ENCODE peak calls at places on chromosomes 5 and 9, in five cellular contexts. O is COR-L47, F is SJSA1, G is neural crest cell, I is NCI-H2081. Y is an unnamed sample.

GRCh38 chr9:92496401-92496800 is 14.1 kb upstream of the ASPN start:
- DNase-seq in O (no peak), F (no peak), G (no peak), I (no peak), Y (no peak)

GRCh38 chr5:122473138-122473843 is 161.3 kb downstream of the SNCAIP start:
- DNase-seq in O (no peak), F (no peak), G (no peak), I (no peak), Y (no peak)

GRCh38 chr5:59107692-59108091 is 524.8 kb downstream of the RAB3C start:
- DNase-seq in O (no peak), F (no peak), G (no peak), I (no peak), Y (no peak)

GRCh38 chr9:16626577-16627130 is 243.8 kb downstream of the BNC2 start:
- DNase-seq in O (peak; percentile 43), F (peak; percentile 72), G (no peak), I (peak; percentile 43), Y (no peak)

GRCh38 chr5:52822437-52822836 is 34.7 kb downstream of the ITGA1 start:
- DNase-seq in O (no peak), F (no peak), G (no peak), I (no peak), Y (no peak)

GRCh38 chr5:82586176-82586575 is 308.0 kb upstream of the RPS23 start:
- DNase-seq in O (no peak), F (no peak), G (no peak), I (no peak), Y (no peak)

GRCh38 chr9:123339666-123340414 is 16.2 kb upstream of the CRB2 start:
- DNase-seq in O (no peak), F (no peak), G (no peak), I (no peak), Y (no peak)

GRCh38 chr9:3508531-3509374 is 17.0 kb downstream of the RFX3 start:
- DNase-seq in O (peak; percentile 66), F (no peak), G (no peak), I (peak; percentile 88), Y (no peak)

GRCh38 chr9:74803366-74804017 is 84.2 kb downstream of the TRPM6 start:
- DNase-seq in O (no peak), F (no peak), G (no peak), I (no peak), Y (peak; percentile 26)

GRCh38 chr9:34123682-34124081 is 2.8 kb downstream of the DCAF12 start:
- DNase-seq in O (no peak), F (no peak), G (no peak), I (no peak), Y (no peak)

GRCh38 chr5:135883026-135883425 is 12.6 kb downstream of the IL9 start:
- DNase-seq in O (no peak), F (no peak), G (no peak), I (no peak), Y (no peak)

GRCh38 chr5:98307811-98308210 is 465.7 kb upstream of the RGMB start:
- DNase-seq in O (no peak), F (peak; percentile 83), G (no peak), I (no peak), Y (no peak)

GRCh38 chr5:172904643-172905345 is 54.4 kb upstream of the RPL26L1 start:
- DNase-seq in O (peak; percentile 45), F (peak; percentile 82), G (no peak), I (peak; percentile 67), Y (no peak)

GRCh38 chr5:179198865-179199645 is 138.9 kb downstream of the ZNF354C start:
- DNase-seq in O (no peak), F (no peak), G (no peak), I (no peak), Y (no peak)

GRCh38 chr9:136259517-136259813 is 13.9 kb upstream of the QSOX2 start:
- DNase-seq in O (no peak), F (no peak), G (no peak), I (no peak), Y (no peak)

GRCh38 chr9:70285246-70285645 is 26.5 kb downstream of the SMC5 start:
- DNase-seq in O (no peak), F (no peak), G (no peak), I (no peak), Y (no peak)

GRCh38 chr5:176387384-176387925 is 943 bp downstream of the NOP16 start:
- DNase-seq in O (no peak), F (no peak), G (no peak), I (peak; percentile 4), Y (no peak)

GRCh38 chr5:109695005-109695926 is 5.5 kb downstream of the MAN2A1 start:
- DNase-seq in O (no peak), F (peak; percentile 17), G (no peak), I (no peak), Y (no peak)